ENCODE peak calls at places on chromosomes 7 and 10, in ten cellular contexts. D is thoracic aorta, Z is neural progenitor cell, V is hepatocyte, N is SJCRH30, Q is AG04450, U is fibroblast of lung, G is A549, P is cardiac muscle cell, H is breast epithelium. C is an unnamed sample.

GRCh38 chr10:124688889-124689670 is 55.1 kb downstream of the FAM53B start:
- DNase-seq in N (no peak), H (no peak), P (peak), Q (no peak), Z (no peak), V (no peak), D (no peak), G (no peak), U (no peak), C (no peak)

GRCh38 chr7:143285806-143286521 is 1.2 kb downstream of the TMEM139 start:
- DNase-seq in Q (no peak), H (no peak), P (no peak), Z (no peak), V (no peak), N (no peak), D (no peak), G (no peak), U (no peak), C (peak)

GRCh38 chr7:148664319-148664718 is 34.4 kb upstream of the CUL1 start:
- DNase-seq in V (peak), G (no peak), P (no peak), Z (no peak), U (peak), D (no peak), Q (no peak), H (no peak), N (no peak), C (peak)

GRCh38 chr7:27900006-27900405 is 160.0 kb downstream of the TAX1BP1 start:
- DNase-seq in P (no peak), D (no peak), V (no peak), N (no peak), G (no peak), Q (no peak), Z (no peak), U (no peak), H (no peak), C (no peak)

GRCh38 chr10:15718495-15719061 is 1.1 kb downstream of the ITGA8 start:
- DNase-seq in H (no peak), G (no peak), D (no peak), Z (no peak), Q (no peak), P (no peak), N (no peak), V (no peak), U (no peak), C (no peak)

GRCh38 chr10:3848005-3848767 is 63.2 kb upstream of the KLF6 start:
- DNase-seq in U (peak), N (no peak), G (no peak), V (no peak), P (no peak), Z (no peak), Q (no peak), H (no peak), D (no peak), C (no peak)

GRCh38 chr10:6586501-6586900 is 6.4 kb upstream of the PRKCQ start:
- DNase-seq in U (no peak), G (no peak), N (peak), P (no peak), D (no peak), Q (no peak), H (no peak), V (no peak), Z (no peak), C (no peak)

GRCh38 chr7:44982535-44982923 is 3.7 kb upstream of the MYO1G start:
- DNase-seq in G (no peak), V (no peak), P (no peak), Z (no peak), H (no peak), U (no peak), D (no peak), Q (no peak), N (no peak), C (no peak)

GRCh38 chr7:151060113-151060415 is 675 bp downstream of the SLC4A2 start:
- DNase-seq in V (no peak), Q (no peak), P (no peak), H (peak), N (no peak), D (no peak), Z (no peak), G (no peak), U (no peak), C (no peak)

GRCh38 chr7:149248777-149249176 is 9.3 kb downstream of the ZNF212 start:
- DNase-seq in U (no peak), P (no peak), Q (no peak), D (no peak), N (no peak), V (no peak), H (no peak), G (no peak), Z (no peak), C (no peak)

GRCh38 chr7:137953692-137954470 is 48.0 kb downstream of the CREB3L2 start:
- DNase-seq in N (peak), Q (no peak), Z (peak), V (peak), P (no peak), D (no peak), G (peak), H (no peak), U (peak), C (no peak)

GRCh38 chr7:84722734-84723133 is 464.1 kb downstream of the SEMA3D start:
- DNase-seq in V (no peak), D (no peak), Z (no peak), N (no peak), U (no peak), G (no peak), Q (no peak), H (no peak), P (no peak), C (no peak)

GRCh38 chr7:85483205-85483604 is 296.3 kb upstream of the SEMA3D start:
- DNase-seq in G (no peak), Z (no peak), D (no peak), U (peak), V (no peak), Q (peak), P (no peak), N (no peak), H (no peak), C (no peak)

GRCh38 chr10:36683421-36683820 is 442.0 kb upstream of the ANKRD30A start:
- DNase-seq in N (no peak), P (no peak), H (no peak), D (no peak), G (no peak), Q (no peak), Z (no peak), U (no peak), V (no peak), C (no peak)

GRCh38 chr7:29851487-29851886 is 45.2 kb downstream of the WIPF3 start:
- DNase-seq in G (no peak), Q (no peak), U (no peak), H (no peak), N (no peak), Z (no peak), D (no peak), V (no peak), P (no peak), C (no peak)

GRCh38 chr10:132588301-132589013 is 50.9 kb downstream of the INPP5A start:
- DNase-seq in H (no peak), Q (no peak), U (no peak), V (no peak), G (no peak), Z (no peak), P (no peak), D (no peak), N (no peak), C (no peak)
- H3K27ac ChIP-seq in H (no peak), Q (no peak), U (no peak), V (peak), G (no peak), Z (no peak), P (peak), D (peak), N (no peak), C (peak)

GRCh38 chr10:62056660-62057059 is 155.2 kb downstream of the ARID5B start:
- DNase-seq in Q (no peak), D (no peak), Z (no peak), V (no peak), H (no peak), N (no peak), U (no peak), P (no peak), G (no peak), C (no peak)

GRCh38 chr10:62057359-62057758 is 155.9 kb downstream of the ARID5B start:
- DNase-seq in N (no peak), H (no peak), G (no peak), Q (no peak), P (no peak), D (no peak), V (no peak), U (peak), Z (no peak), C (no peak)

GRCh38 chr10:62058476-62058875 is 157.0 kb downstream of the ARID5B start:
- DNase-seq in H (no peak), Z (no peak), V (no peak), U (no peak), P (no peak), D (no peak), Q (no peak), N (no peak), G (no peak), C (no peak)

GRCh38 chr10:62058896-62059423 is 157.5 kb downstream of the ARID5B start:
- DNase-seq in N (no peak), U (no peak), G (no peak), H (no peak), D (no peak), V (no peak), Q (no peak), P (no peak), Z (no peak), C (no peak)

DNA sequence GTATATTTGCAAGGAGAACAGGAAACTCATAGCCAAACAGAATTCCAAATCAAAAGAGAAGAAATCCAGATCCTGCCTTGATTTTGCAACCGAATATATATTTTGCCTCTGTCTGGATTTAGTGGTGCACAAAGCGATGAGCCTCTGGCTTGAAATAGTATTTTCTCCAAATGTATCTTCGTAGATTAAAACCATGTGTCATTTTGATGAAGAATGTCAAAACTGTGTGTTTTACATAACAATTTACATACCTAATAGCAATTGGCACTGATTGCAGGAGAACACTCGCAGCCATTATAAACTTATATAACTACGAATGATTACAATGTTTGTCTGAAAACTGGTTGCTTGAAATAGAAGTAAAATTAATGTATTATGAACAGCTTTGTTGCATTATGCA is 156.4 kb downstream of the ARID5B start:
- DNase-seq in Q (no peak), U (no peak), D (no peak), Z (no peak), V (no peak), G (no peak), H (no peak), N (no peak), P (no peak), C (no peak)
- H3K27ac ChIP-seq in Q (no peak), U (peak), D (peak), Z (no peak), V (peak), G (no peak), H (peak), N (no peak), P (no peak), C (peak)

GRCh38 chr10:64397125-64397524 is 875.9 kb downstream of the REEP3 start:
- DNase-seq in Z (no peak), Q (no peak), N (no peak), U (no peak), D (no peak), G (no peak), H (no peak), V (no peak), P (no peak), C (no peak)
- H3K27ac ChIP-seq in Z (no peak), Q (no peak), N (no peak), U (no peak), D (no peak), G (no peak), H (no peak), V (no peak), P (no peak), C (no peak)

GRCh38 chr10:103839513-103839864 is 15.9 kb downstream of the SH3PXD2A start:
- DNase-seq in H (no peak), G (no peak), P (no peak), N (peak), V (no peak), Z (no peak), Q (no peak), D (no peak), U (no peak), C (no peak)

GRCh38 chr10:103838851-103839512 is 16.4 kb downstream of the SH3PXD2A start:
- DNase-seq in D (no peak), U (no peak), Q (no peak), Z (no peak), V (no peak), P (no peak), H (no peak), G (no peak), N (peak), C (no peak)

GRCh38 chr10:103839867-103840746 is 15.3 kb downstream of the SH3PXD2A start:
- DNase-seq in P (peak), G (no peak), U (no peak), Q (no peak), N (peak), H (no peak), Z (peak), D (no peak), V (no peak), C (no peak)

GRCh38 chr10:103841519-103841918 is 13.9 kb downstream of the SH3PXD2A start:
- DNase-seq in V (no peak), U (no peak), Z (no peak), H (no peak), Q (no peak), P (no peak), D (no peak), G (no peak), N (no peak), C (no peak)

GRCh38 chr10:103840747-103841085 is 14.7 kb downstream of the SH3PXD2A start:
- DNase-seq in H (no peak), V (no peak), Z (no peak), N (no peak), Q (no peak), G (no peak), D (no peak), P (no peak), U (no peak), C (no peak)
- H3K27ac ChIP-seq in H (peak), V (no peak), Z (no peak), N (peak), Q (no peak), G (no peak), D (no peak), P (peak), U (no peak), C (no peak)

GRCh38 chr10:103069453-103070331 is 123.4 kb downstream of the NT5C2 start:
- DNase-seq in H (peak), P (peak), N (peak), G (peak), D (no peak), Q (no peak), U (peak), Z (peak), V (peak), C (no peak)
- H3K27ac ChIP-seq in H (no peak), P (no peak), N (no peak), G (no peak), D (no peak), Q (no peak), U (no peak), Z (no peak), V (no peak), C (no peak)

DNA sequence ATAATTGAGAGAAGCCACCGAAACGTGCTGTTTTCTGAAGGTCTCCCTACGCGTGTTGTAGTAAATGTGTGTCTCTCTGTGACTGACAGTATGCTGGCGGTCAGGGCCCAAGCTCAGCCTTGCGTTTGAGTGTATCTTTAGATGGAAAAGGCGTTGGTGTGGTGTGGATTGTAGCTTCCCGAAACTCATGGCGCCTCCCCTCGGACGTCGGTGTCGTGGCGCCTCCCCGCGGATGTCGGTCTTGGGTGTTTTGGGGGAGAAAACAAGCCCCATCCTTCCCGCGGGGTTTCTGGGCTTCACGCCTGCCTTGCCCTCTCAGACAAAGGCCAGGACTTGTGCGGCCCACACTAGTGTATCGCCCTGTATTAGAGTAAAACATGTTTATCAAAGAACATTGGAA is 12.8 kb downstream of the SUN1 start:
- DNase-seq in P (no peak), H (no peak), V (no peak), N (no peak), D (no peak), Q (no peak), G (no peak), U (no peak), Z (no peak), C (no peak)
- H3K27ac ChIP-seq in P (no peak), H (no peak), V (no peak), N (no peak), D (no peak), Q (no peak), G (no peak), U (no peak), Z (no peak), C (no peak)

DNA sequence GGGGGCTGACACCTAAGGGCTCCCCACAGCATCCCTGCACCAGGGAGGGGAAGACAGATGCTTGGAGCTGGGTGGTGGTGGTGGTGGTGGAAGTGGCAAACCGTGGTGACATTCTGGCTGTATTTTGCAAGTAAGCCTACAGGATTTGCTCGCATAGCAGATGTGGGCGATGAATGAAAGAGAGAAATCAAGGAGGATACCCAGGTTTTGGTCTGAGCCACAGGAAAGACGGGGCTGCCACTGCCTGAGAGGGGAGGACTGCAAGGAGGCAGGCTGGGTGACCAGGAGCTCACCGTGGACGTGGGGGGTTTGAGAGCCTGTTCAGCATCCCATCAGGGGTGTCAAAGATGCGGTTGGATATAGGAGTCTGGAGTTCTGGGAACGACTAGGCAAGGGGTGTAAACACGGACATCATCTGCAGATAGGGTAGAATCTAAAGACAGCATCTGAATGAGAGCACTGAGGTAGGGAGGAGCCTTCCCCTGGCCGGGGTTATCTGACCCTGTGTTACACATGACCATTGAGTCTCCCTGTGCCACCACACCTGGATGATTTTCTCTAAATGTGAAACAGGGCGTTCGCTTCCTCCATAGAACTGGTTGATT is 49.7 kb downstream of the TSPAN15 start:
- DNase-seq in V (no peak), H (no peak), U (no peak), Q (no peak), P (no peak), D (no peak), G (no peak), Z (no peak), N (no peak), C (no peak)
- H3K27ac ChIP-seq in V (no peak), H (no peak), U (no peak), Q (no peak), P (no peak), D (no peak), G (no peak), Z (no peak), N (no peak), C (no peak)

GRCh38 chr10:114245128-114245791 is 6.2 kb downstream of the VWA2 start:
- DNase-seq in V (peak), D (no peak), H (peak), G (no peak), N (peak), Z (no peak), P (no peak), U (no peak), Q (no peak), C (no peak)
- H3K27ac ChIP-seq in V (peak), D (no peak), H (peak), G (no peak), N (no peak), Z (no peak), P (no peak), U (no peak), Q (no peak), C (no peak)

GRCh38 chr7:1688542-1688941 is 18.5 kb downstream of the ELFN1 start:
- DNase-seq in D (no peak), N (no peak), U (no peak), Z (no peak), Q (no peak), P (no peak), H (no peak), G (no peak), V (no peak), C (no peak)

GRCh38 chr7:1691601-1692499 is 21.8 kb downstream of the ELFN1 start:
- DNase-seq in Z (no peak), U (no peak), D (no peak), G (no peak), Q (no peak), H (peak), V (no peak), N (peak), P (no peak), C (peak)

GRCh38 chr7:1691096-1691495 is 21.0 kb downstream of the ELFN1 start:
- DNase-seq in V (no peak), N (no peak), Z (no peak), P (no peak), H (no peak), G (no peak), Q (no peak), D (no peak), U (no peak), C (no peak)

GRCh38 chr7:1690359-1690958 is 20.4 kb downstream of the ELFN1 start:
- DNase-seq in Z (no peak), D (no peak), H (no peak), N (no peak), G (no peak), P (no peak), V (no peak), Q (no peak), U (no peak), C (no peak)

DNA sequence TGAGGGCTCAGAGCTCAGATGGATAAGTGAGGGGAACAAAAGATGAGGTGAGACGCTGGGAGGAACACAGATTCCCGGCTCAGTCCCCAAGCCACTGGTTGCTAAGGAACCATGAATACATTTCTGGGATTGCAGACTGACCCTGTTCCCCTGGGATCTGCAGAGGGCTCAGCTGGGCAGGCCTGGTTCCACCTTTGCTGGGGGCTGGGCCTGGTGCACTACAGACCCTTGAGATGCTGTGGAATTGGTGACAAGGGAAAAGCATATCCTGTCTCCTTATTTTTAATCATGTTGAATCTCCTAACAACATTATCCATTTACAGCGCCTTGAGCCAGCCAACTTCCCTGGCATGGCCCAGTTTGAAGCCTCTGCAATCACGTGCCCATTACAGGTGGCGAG is 19.3 kb downstream of the ELFN1 start:
- DNase-seq in P (no peak), V (no peak), D (no peak), Z (peak), Q (no peak), G (no peak), N (no peak), H (no peak), U (no peak), C (no peak)
- H3K27ac ChIP-seq in P (no peak), V (no peak), D (no peak), Z (no peak), Q (no peak), G (no peak), N (no peak), H (no peak), U (no peak), C (no peak)

DNA sequence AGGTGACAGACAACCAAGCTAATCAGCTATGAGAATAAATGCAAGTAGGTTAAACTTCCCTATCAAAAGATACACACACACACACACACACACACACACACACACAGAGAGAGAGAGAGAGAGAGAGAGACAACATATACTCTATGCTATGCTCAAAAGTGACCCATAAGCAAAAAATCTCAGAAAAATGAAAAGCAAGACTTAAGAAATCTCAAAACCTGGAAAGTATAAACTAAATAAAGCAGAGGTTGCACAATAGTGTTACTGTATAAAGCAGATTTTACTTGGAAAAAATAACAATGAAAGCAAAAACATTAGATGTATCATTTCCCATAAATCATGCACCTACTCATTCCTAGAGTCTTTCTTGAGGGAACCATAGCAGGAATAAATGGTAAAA is 221.5 kb downstream of the INHBA start:
- DNase-seq in G (no peak), Z (no peak), H (no peak), P (no peak), D (no peak), V (no peak), Q (peak), N (no peak), U (peak), C (no peak)
- H3K27ac ChIP-seq in G (no peak), Z (no peak), H (no peak), P (no peak), D (no peak), V (no peak), Q (no peak), N (no peak), U (no peak), C (no peak)

C was measured in caudate nucleus.